ENCODE peak calls at places on chromosomes 13 and 19, in four cellular contexts. One of them, this sample, is unnamed.

GRCh38 chr13:102185375-102185984 is 216.4 kb downstream of the FGF14 start:
- DNase-seq in GM12878: no peak
- DNase-seq in K562: no peak
- DNase-seq in HL-60: no peak
- DNase-seq in this sample: no peak

GRCh38 chr13:33205804-33206221 is 79.7 kb downstream of the STARD13 start:
- DNase-seq in GM12878: no peak
- DNase-seq in K562: no peak
- DNase-seq in HL-60: no peak
- DNase-seq in this sample: no peak

GRCh38 chr13:52615817-52616216 is 26.4 kb upstream of the HNRNPA1L2 start:
- DNase-seq in GM12878: no peak
- DNase-seq in K562: no peak
- DNase-seq in HL-60: no peak
- DNase-seq in this sample: no peak

GRCh38 chr19:2149980-2150793 is 1.2 kb downstream of the AP3D1 start:
- DNase-seq in GM12878: no peak
- DNase-seq in K562: peak
- DNase-seq in HL-60: peak
- DNase-seq in this sample: no peak

GRCh38 chr13:88507909-88508308 is 836.7 kb downstream of the SLITRK5 start:
- DNase-seq in GM12878: no peak
- DNase-seq in K562: no peak
- DNase-seq in HL-60: no peak
- DNase-seq in this sample: no peak

GRCh38 chr19:2168619-2169424 is 5.1 kb downstream of the DOT1L start:
- DNase-seq in GM12878: peak
- DNase-seq in K562: peak
- DNase-seq in HL-60: peak
- DNase-seq in this sample: no peak

GRCh38 chr13:101649490-101650126 is 197.1 kb downstream of the ITGBL1 start:
- DNase-seq in GM12878: no peak
- DNase-seq in K562: no peak
- DNase-seq in HL-60: no peak
- DNase-seq in this sample: no peak

GRCh38 chr13:98975822-98976261 is 2.0 kb downstream of the DOCK9 start:
- DNase-seq in GM12878: no peak
- DNase-seq in K562: peak
- DNase-seq in HL-60: no peak
- DNase-seq in this sample: no peak

GRCh38 chr13:28329395-28330158 is 165.4 kb downstream of the FLT1 start:
- DNase-seq in GM12878: no peak
- DNase-seq in K562: no peak
- DNase-seq in HL-60: no peak
- DNase-seq in this sample: no peak

GRCh38 chr19:30522359-30522758 is 150.2 kb downstream of the ZNF536 start:
- DNase-seq in GM12878: no peak
- DNase-seq in K562: no peak
- DNase-seq in HL-60: no peak
- DNase-seq in this sample: no peak

GRCh38 chr19:4414800-4415251 is 12.4 kb downstream of the CHAF1A start:
- DNase-seq in GM12878: no peak
- DNase-seq in K562: no peak
- DNase-seq in HL-60: no peak
- DNase-seq in this sample: no peak

GRCh38 chr13:79794936-79795335 is 314.0 kb downstream of the NDFIP2 start:
- DNase-seq in GM12878: no peak
- DNase-seq in K562: no peak
- DNase-seq in HL-60: no peak
- DNase-seq in this sample: no peak

GRCh38 chr13:32587774-32588165 is 1.5 kb downstream of the PDS5B start:
- DNase-seq in GM12878: no peak
- DNase-seq in K562: no peak
- DNase-seq in HL-60: peak
- DNase-seq in this sample: no peak

GRCh38 chr19:8468761-8469458 is 24.1 kb downstream of the HNRNPM start:
- DNase-seq in GM12878: no peak
- DNase-seq in K562: no peak
- DNase-seq in HL-60: no peak
- DNase-seq in this sample: no peak

GRCh38 chr19:49513746-49514118 is 1.3 kb downstream of the FCGRT start:
- DNase-seq in GM12878: no peak
- DNase-seq in K562: no peak
- DNase-seq in HL-60: no peak
- DNase-seq in this sample: no peak

GRCh38 chr13:76148926-76149325 is 512.8 kb downstream of the LMO7 start:
- DNase-seq in GM12878: no peak
- DNase-seq in K562: no peak
- DNase-seq in HL-60: no peak
- DNase-seq in this sample: no peak

GRCh38 chr13:111943229-111943795 is 123.6 kb upstream of the SOX1 start:
- DNase-seq in GM12878: no peak
- DNase-seq in K562: no peak
- DNase-seq in HL-60: no peak
- DNase-seq in this sample: no peak

GRCh38 chr19:53771133-53771532 is 53.0 kb downstream of the NLRP12 start:
- DNase-seq in GM12878: no peak
- DNase-seq in K562: no peak
- DNase-seq in HL-60: no peak
- DNase-seq in this sample: no peak

GRCh38 chr19:18475004-18475453 is 37.1 kb upstream of the ISYNA1 start:
- DNase-seq in GM12878: no peak
- DNase-seq in K562: no peak
- DNase-seq in HL-60: no peak
- DNase-seq in this sample: no peak

GRCh38 chr19:19385900-19386339 is 19.6 kb upstream of the GATAD2A start:
- DNase-seq in GM12878: no peak
- DNase-seq in K562: no peak
- DNase-seq in HL-60: peak
- DNase-seq in this sample: no peak

GRCh38 chr19:33383722-33384292 is 10.3 kb downstream of the CEBPG start:
- DNase-seq in GM12878: no peak
- DNase-seq in K562: no peak
- DNase-seq in HL-60: no peak
- DNase-seq in this sample: no peak

GRCh38 chr19:1474011-1474764 is 4.8 kb downstream of the C19orf25 start:
- DNase-seq in GM12878: no peak
- DNase-seq in K562: no peak
- DNase-seq in HL-60: no peak
- DNase-seq in this sample: no peak

GRCh38 chr13:93867481-93867880 is 612.0 kb downstream of the DCT start:
- DNase-seq in GM12878: no peak
- DNase-seq in K562: no peak
- DNase-seq in HL-60: no peak
- DNase-seq in this sample: no peak

GRCh38 chr13:25840931-25841330 is 210.9 kb downstream of the SHISA2 start:
- DNase-seq in GM12878: no peak
- DNase-seq in K562: no peak
- DNase-seq in HL-60: no peak
- DNase-seq in this sample: no peak

GRCh38 chr19:6223461-6224307 is 56.1 kb downstream of the MLLT1 start:
- DNase-seq in GM12878: no peak
- DNase-seq in K562: no peak
- DNase-seq in HL-60: no peak
- DNase-seq in this sample: no peak

GRCh38 chr19:12722566-12723382 is 958 bp downstream of the TNPO2 start:
- DNase-seq in GM12878: peak
- DNase-seq in K562: peak
- DNase-seq in HL-60: peak
- DNase-seq in this sample: peak

GRCh38 chr19:45079063-45079910 is at the start of gene GEMIN7:
- DNase-seq in GM12878: peak
- DNase-seq in K562: peak
- DNase-seq in HL-60: peak
- DNase-seq in this sample: peak

GRCh38 chr19:16025108-16026101 is 50.9 kb upstream of the TPM4 start:
- DNase-seq in GM12878: no peak
- DNase-seq in K562: peak
- DNase-seq in HL-60: peak
- DNase-seq in this sample: no peak

GRCh38 chr19:33826521-33826920 is 29.9 kb downstream of the KCTD15 start:
- DNase-seq in GM12878: no peak
- DNase-seq in K562: no peak
- DNase-seq in HL-60: no peak
- DNase-seq in this sample: no peak

GRCh38 chr13:33510350-33510749 is 224.8 kb upstream of the STARD13 start:
- DNase-seq in GM12878: no peak
- DNase-seq in K562: no peak
- DNase-seq in HL-60: no peak
- DNase-seq in this sample: no peak

GRCh38 chr13:22061806-22062391 is 391.0 kb downstream of the FGF9 start:
- DNase-seq in GM12878: peak
- DNase-seq in K562: no peak
- DNase-seq in HL-60: no peak
- DNase-seq in this sample: no peak

GRCh38 chr19:944663-945241 is 18.9 kb downstream of the ARID3A start:
- DNase-seq in GM12878: no peak
- DNase-seq in K562: no peak
- DNase-seq in HL-60: no peak
- DNase-seq in this sample: no peak

GRCh38 chr19:35861640-35862160 is 5.0 kb downstream of the KIRREL2 start:
- DNase-seq in GM12878: no peak
- DNase-seq in K562: no peak
- DNase-seq in HL-60: no peak
- DNase-seq in this sample: no peak

GRCh38 chr19:35859414-35859813 is 2.7 kb downstream of the KIRREL2 start:
- DNase-seq in GM12878: no peak
- DNase-seq in K562: no peak
- DNase-seq in HL-60: no peak
- DNase-seq in this sample: no peak

GRCh38 chr19:35862528-35862927 is 5.8 kb downstream of the KIRREL2 start:
- DNase-seq in GM12878: no peak
- DNase-seq in K562: no peak
- DNase-seq in HL-60: no peak
- DNase-seq in this sample: no peak

GRCh38 chr19:35860436-35860817 is 3.7 kb downstream of the KIRREL2 start:
- DNase-seq in GM12878: no peak
- DNase-seq in K562: no peak
- DNase-seq in HL-60: no peak
- DNase-seq in this sample: no peak

DNA sequence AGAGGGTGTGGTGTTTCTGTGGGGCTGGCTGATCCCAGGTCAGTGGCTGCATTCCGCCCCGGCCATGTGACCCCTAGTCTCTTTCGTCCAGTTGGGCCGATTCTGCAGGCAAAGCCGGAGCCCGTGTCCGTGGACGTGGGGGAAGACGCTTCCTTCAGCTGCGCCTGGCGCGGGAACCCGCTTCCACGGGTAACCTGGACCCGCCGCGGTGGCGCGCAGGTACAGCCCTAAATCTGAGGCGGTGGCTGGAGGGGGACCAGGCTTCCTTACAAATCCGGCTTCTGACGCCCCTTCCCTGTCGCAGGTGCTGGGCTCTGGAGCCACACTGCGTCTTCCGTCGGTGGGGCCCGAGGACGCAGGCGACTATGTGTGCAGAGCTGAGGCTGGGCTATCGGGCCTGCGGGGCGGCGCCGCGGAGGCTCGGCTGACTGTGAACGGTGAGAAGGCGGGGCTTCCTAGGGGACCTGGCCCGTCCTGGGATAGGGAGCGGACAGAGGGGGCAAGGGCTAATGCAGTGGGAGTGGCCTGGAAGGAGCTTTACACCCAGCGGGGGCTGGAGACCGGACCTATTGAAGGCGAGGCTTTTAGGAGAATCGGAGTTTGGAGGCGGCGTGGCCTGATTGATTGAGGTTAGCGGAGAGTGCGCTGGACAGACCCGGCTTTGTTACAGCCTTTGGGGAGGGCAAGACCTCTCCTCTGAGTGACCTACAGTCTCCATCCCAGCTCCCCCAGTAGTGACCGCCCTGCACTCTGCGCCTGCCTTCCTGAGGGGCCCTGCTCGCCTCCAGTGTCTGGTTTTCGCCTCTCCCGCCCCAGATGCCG is 4.3 kb downstream of the KIRREL2 start:
- DNase-seq in GM12878: no peak
- DNase-seq in K562: peak
- DNase-seq in HL-60: no peak
- DNase-seq in this sample: no peak
- TF ChIP-seq SPI1 in GM12878: no peak
- TF ChIP-seq SPI1 in K562: no peak
- TF ChIP-seq SPI1 in HL-60: no peak
- TF ChIP-seq SPI1 in this sample: no peak

DNA sequence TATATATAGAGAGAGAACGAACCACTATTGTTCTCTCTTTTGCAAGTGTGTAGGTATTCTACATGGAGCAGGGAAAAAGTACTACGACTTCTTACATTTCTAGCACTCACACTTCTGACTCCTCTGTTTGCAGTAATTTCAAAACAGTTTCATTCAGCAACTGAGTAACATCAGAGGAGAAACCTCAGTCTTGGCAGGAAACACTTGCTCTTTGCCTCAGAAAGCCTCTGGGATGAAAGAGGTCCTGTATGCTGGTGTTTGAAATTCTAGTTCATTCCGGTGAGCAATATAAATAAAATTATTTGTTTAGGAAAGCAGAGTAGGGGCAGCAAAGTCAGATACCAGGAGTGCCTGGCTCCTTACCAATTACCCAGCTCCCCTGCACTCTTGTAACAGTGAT is 595.5 kb downstream of the TBC1D4 start:
- DNase-seq in GM12878: no peak
- DNase-seq in K562: no peak
- DNase-seq in HL-60: no peak
- DNase-seq in this sample: no peak
- TF ChIP-seq SPI1 in GM12878: no peak
- TF ChIP-seq SPI1 in K562: no peak
- TF ChIP-seq SPI1 in HL-60: no peak
- TF ChIP-seq SPI1 in this sample: no peak

GRCh38 chr13:109667754-109668360 is 118.5 kb downstream of the IRS2 start:
- DNase-seq in GM12878: no peak
- DNase-seq in K562: no peak
- DNase-seq in HL-60: no peak
- DNase-seq in this sample: no peak
- TF ChIP-seq SPI1 in GM12878: no peak
- TF ChIP-seq SPI1 in K562: no peak
- TF ChIP-seq SPI1 in HL-60: no peak
- TF ChIP-seq SPI1 in this sample: no peak

GRCh38 chr19:14553042-14553938 is 18.6 kb downstream of the NDUFB7 start:
- DNase-seq in GM12878: no peak
- DNase-seq in K562: no peak
- DNase-seq in HL-60: no peak
- DNase-seq in this sample: no peak

GRCh38 chr19:14545716-14546082 is 16.3 kb downstream of the TECR start:
- DNase-seq in GM12878: no peak
- DNase-seq in K562: no peak
- DNase-seq in HL-60: no peak
- DNase-seq in this sample: no peak

GRCh38 chr19:14553939-14554243 is 18.0 kb downstream of the NDUFB7 start:
- DNase-seq in GM12878: no peak
- DNase-seq in K562: no peak
- DNase-seq in HL-60: no peak
- DNase-seq in this sample: no peak

GRCh38 chr19:14554382-14554812 is 17.5 kb downstream of the NDUFB7 start:
- DNase-seq in GM12878: no peak
- DNase-seq in K562: peak
- DNase-seq in HL-60: no peak
- DNase-seq in this sample: no peak

GRCh38 chr19:14550201-14550754 is 20.9 kb downstream of the TECR start:
- DNase-seq in GM12878: no peak
- DNase-seq in K562: peak
- DNase-seq in HL-60: no peak
- DNase-seq in this sample: no peak
- TF ChIP-seq SPI1 in GM12878: no peak
- TF ChIP-seq SPI1 in K562: no peak
- TF ChIP-seq SPI1 in HL-60: no peak
- TF ChIP-seq SPI1 in this sample: no peak

This sample was measured in GM12891.